ENCODE peak calls at places on chromosome 2, in ten cellular contexts. V is endothelial cell of umbilical vein, J is transverse colon, B is esophagus squamous epithelium, E is tibial nerve, O is prostate gland, Y is GM12892, S is stomach, F is spleen, X is ovary. H is an unnamed sample.

GRCh38 chr2:38039111-38039510 is 36.8 kb downstream of the CYP1B1 start:
- DNase-seq in V (no peak), J (no peak), B (no peak), E (no peak), O (no peak), Y (no peak), S (no peak), F (no peak), X (no peak), H (no peak)

GRCh38 chr2:109711230-109712125 is 82.6 kb upstream of the RGPD5 start:
- DNase-seq in V (peak; percentile 10), J (no peak), B (no peak), E (no peak), O (no peak), Y (no peak), S (no peak), F (no peak), X (no peak), H (no peak)

GRCh38 chr2:192190474-192190873 is 4.3 kb downstream of the TMEFF2 start:
- DNase-seq in V (peak; percentile 39), J (no peak), B (no peak), E (no peak), O (no peak), Y (no peak), S (no peak), F (no peak), X (no peak), H (no peak)

GRCh38 chr2:69933254-69933828 is 18.4 kb downstream of the MXD1 start:
- DNase-seq in V (peak; percentile 31), J (no peak), B (no peak), E (no peak), O (no peak), Y (no peak), S (no peak), F (no peak), X (no peak), H (no peak)

GRCh38 chr2:77054938-77055337 is 467.2 kb downstream of the LRRTM4 start:
- DNase-seq in V (no peak), J (no peak), B (no peak), E (no peak), O (no peak), Y (no peak), S (no peak), F (no peak), X (no peak), H (no peak)

GRCh38 chr2:222179592-222179991 is 119.2 kb downstream of the PAX3 start:
- DNase-seq in V (no peak), J (no peak), B (no peak), E (no peak), O (no peak), Y (no peak), S (no peak), F (no peak), X (no peak), H (no peak)

GRCh38 chr2:118279005-118279404 is 190.7 kb downstream of the INSIG2 start:
- DNase-seq in V (no peak), J (no peak), B (no peak), E (no peak), O (no peak), Y (no peak), S (no peak), F (no peak), X (no peak), H (no peak)

GRCh38 chr2:63735931-63736820 is 105.5 kb upstream of the UGP2 start:
- DNase-seq in V (peak; percentile 77), J (no peak), B (no peak), E (no peak), O (no peak), Y (no peak), S (no peak), F (no peak), X (no peak), H (no peak)

GRCh38 chr2:227388537-227389011 is 825 bp upstream of the SCYGR1 start:
- DNase-seq in V (no peak), J (no peak), B (no peak), E (no peak), O (no peak), Y (no peak), S (no peak), F (no peak), X (no peak), H (no peak)

GRCh38 chr2:101696272-101697123 is 1.0 kb upstream of the MAP4K4 start:
- DNase-seq in V (peak; percentile 11), J (peak; percentile 33), B (no peak), E (no peak), O (peak; percentile 32), Y (no peak), S (peak; percentile 49), F (no peak), X (peak; percentile 49), H (peak; percentile 63)

GRCh38 chr2:12544221-12544558 is 172.5 kb upstream of the TRIB2 start:
- DNase-seq in V (no peak), J (no peak), B (no peak), E (no peak), O (no peak), Y (no peak), S (no peak), F (no peak), X (no peak), H (no peak)

GRCh38 chr2:3257166-3257565 is 120.5 kb downstream of the EIPR1 start:
- DNase-seq in V (no peak), J (no peak), B (no peak), E (no peak), O (no peak), Y (no peak), S (no peak), F (no peak), X (no peak), H (no peak)

GRCh38 chr2:224997802-224998201 is 44.5 kb downstream of the DOCK10 start:
- DNase-seq in V (no peak), J (no peak), B (no peak), E (no peak), O (no peak), Y (no peak), S (no peak), F (no peak), X (peak; percentile 22), H (no peak)

DNA sequence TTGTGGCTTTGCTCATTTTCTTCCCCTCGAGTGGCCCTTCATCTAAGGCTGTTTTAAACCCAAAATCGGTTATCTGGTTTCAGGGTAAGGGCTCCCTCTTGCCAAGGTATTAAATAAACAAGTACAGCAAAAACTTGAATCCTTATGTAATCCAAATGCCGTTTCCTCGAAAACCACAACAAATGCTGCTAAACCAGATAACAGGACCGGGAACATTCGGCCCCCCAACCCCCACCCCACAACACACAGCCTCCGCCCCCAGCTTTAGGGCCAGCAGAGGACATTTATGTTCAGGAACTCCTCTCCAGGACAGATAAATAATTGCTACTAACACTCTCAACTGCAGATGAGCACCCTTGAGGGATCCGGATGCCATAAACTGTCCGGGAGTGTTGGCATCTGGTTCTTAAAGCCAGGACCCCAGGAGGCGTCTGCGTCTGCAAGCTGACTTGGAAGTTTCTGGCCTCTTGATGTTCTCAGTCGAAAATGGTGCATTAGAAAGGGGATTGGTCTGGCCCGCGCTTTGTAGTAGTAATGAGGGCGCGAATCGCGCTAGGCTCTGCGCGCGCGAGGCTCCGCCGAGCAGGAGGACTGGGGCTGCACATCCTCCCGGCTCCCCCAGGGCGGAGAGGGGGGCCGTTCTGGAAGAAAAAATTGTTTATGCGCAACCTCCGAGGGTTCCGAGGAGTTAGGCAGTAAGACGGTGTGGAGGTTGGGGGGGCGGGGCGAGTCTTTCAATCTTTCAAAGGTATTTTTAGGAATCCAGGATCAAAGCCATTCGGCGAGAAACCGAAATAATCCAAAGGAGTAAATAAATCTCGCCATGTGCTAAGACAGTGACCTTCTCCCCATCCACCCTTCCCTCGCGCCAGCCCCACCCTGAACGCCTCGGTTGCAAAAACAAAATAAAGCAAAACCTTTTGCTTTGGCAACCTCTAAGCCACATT is 3.9 kb upstream of the ID2 start:
- DNase-seq in V (peak; percentile 51), J (peak; percentile 57), B (no peak), E (no peak), O (peak; percentile 48), Y (no peak), S (peak; percentile 43), F (peak; percentile 84), X (peak; percentile 73), H (peak; percentile 65)
- TF ChIP-seq POLR2A in V (no peak), J (peak; percentile 7), B (no peak), E (no peak), O (no peak), Y (no peak), S (no peak), F (no peak), X (no peak), H (peak; percentile 28)

GRCh38 chr2:98730053-98730850 is 680 bp downstream of the MGAT4A start:
- DNase-seq in V (peak; percentile 67), J (peak; percentile 70), B (no peak), E (peak; percentile 27), O (peak; percentile 68), Y (no peak), S (peak; percentile 65), F (peak; percentile 91), X (no peak), H (peak; percentile 74)
- TF ChIP-seq POLR2A in V (no peak), J (peak; percentile 64), B (no peak), E (peak; percentile 6), O (no peak), Y (no peak), S (no peak), F (no peak), X (no peak), H (peak; percentile 63)

DNA sequence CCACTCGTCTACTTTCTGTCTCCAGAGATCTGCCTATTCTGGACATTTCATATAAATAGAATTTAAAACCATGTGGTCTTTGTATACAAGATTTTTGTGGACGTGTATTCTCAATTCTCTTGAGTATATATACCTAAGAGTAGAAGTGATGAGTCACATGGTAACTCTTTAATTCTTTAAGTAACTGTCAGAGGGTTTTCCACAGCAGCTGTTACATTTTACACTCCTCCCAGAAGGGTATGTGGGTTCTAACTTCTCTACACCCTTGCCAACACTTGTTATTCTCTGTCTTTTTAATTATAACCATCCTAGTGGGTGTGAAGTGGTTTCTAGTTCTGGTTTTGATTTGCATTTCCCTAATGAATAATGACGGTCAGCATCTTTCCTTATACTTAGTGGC is 70.9 kb downstream of the MAP3K20 start:
- DNase-seq in V (no peak), J (no peak), B (no peak), E (no peak), O (no peak), Y (no peak), S (no peak), F (no peak), X (no peak), H (no peak)
- TF ChIP-seq POLR2A in V (no peak), J (no peak), B (no peak), E (no peak), O (no peak), Y (no peak), S (no peak), F (no peak), X (no peak), H (no peak)

DNA sequence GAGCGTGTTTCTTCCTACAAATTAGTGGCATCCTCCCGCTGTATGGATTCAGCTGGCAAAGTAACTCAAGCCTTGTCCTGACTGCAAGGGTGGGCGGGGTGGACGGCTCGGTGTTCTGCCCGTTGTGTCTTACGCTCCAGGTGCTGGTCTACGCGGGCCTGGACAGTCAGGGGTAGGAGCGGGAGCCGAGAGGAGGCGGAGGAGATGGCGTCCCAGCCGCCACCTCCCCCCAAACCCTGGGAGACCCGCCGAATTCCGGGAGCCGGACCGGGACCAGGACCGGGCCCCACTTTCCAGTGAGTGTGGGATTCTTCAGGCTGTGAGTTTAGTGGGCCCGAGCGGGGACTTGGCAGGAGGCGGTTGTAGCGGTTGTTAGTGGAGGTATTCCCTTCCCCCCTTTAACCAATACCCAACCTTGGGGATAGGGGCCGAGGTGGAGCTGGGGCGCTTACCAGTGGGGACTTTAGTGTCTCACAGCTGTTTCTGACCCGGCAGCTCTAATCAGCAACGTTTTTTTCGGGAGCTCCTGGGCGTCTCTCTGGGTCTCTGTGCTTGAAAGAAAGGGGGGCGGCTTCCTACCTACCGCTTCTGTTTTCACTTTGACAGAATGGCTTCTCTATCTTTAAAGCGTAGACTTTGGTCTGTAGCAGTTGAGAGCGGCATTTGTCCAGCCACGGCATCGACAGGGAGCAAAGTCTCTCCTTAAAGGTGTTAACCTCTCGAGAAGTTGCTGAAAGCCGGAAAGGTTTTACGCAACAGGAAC is at the start of the genes PEX13 and PUS10:
- DNase-seq in V (peak; percentile 89), J (peak; percentile 82), B (peak; percentile 22), E (peak; percentile 44), O (peak; percentile 82), Y (peak; percentile 64), S (peak; percentile 80), F (peak; percentile 91), X (peak; percentile 77), H (peak; percentile 75)
- TF ChIP-seq POLR2A in V (no peak), J (peak; percentile 83), B (no peak), E (no peak), O (peak; percentile 60), Y (no peak), S (peak; percentile 11), F (no peak), X (peak; percentile 39), H (peak; percentile 30)

H was measured in body of pancreas.